ENCODE peak calls at places on chromosomes 16 and 17, in six cellular contexts. One of them, this sample, is unnamed.
A peak's percentile ranks its signal among the peaks of the same experiment; 100 is the strongest.

GRCh38 chr17:5888811-5889210 is 181.4 kb upstream of the WSCD1 start:
- DNase-seq in IMR-90: peak; percentile 2
- DNase-seq in neuronal stem cell: no peak
- DNase-seq in H1: no peak
- DNase-seq in mesendoderm: no peak
- DNase-seq in mesenchymal stem cell: no peak
- DNase-seq in this sample: no peak

GRCh38 chr17:35337364-35337763 is 36.1 kb downstream of the SLFN11 start:
- DNase-seq in mesenchymal stem cell: no peak
- DNase-seq in mesendoderm: peak; percentile 17
- DNase-seq in neuronal stem cell: no peak
- DNase-seq in IMR-90: no peak
- DNase-seq in H1: no peak
- DNase-seq in this sample: no peak

GRCh38 chr17:54891176-54891821 is 9.4 kb upstream of the TOM1L1 start:
- DNase-seq in mesenchymal stem cell: peak; percentile 72
- DNase-seq in H1: peak; percentile 52
- DNase-seq in neuronal stem cell: peak; percentile 51
- DNase-seq in IMR-90: peak; percentile 73
- DNase-seq in mesendoderm: peak; percentile 80
- DNase-seq in this sample: peak; percentile 62

GRCh38 chr16:47612711-47613110 is 151.6 kb downstream of the PHKB start:
- DNase-seq in IMR-90: peak; percentile 26
- DNase-seq in H1: no peak
- DNase-seq in mesenchymal stem cell: peak; percentile 21
- DNase-seq in neuronal stem cell: no peak
- DNase-seq in mesendoderm: no peak
- DNase-seq in this sample: no peak

GRCh38 chr17:17052462-17053221 is 10.4 kb downstream of the MPRIP start:
- DNase-seq in H1: no peak
- DNase-seq in IMR-90: no peak
- DNase-seq in mesenchymal stem cell: no peak
- DNase-seq in neuronal stem cell: no peak
- DNase-seq in mesendoderm: no peak
- DNase-seq in this sample: no peak

GRCh38 chr17:80063815-80064585 is 27.6 kb downstream of the CCDC40 start:
- DNase-seq in H1: no peak
- DNase-seq in mesenchymal stem cell: peak; percentile 95
- DNase-seq in mesendoderm: peak; percentile 25
- DNase-seq in IMR-90: peak; percentile 80
- DNase-seq in neuronal stem cell: no peak
- DNase-seq in this sample: peak; percentile 69

GRCh38 chr17:80591788-80592187 is 47.1 kb downstream of the RPTOR start:
- DNase-seq in mesendoderm: no peak
- DNase-seq in neuronal stem cell: no peak
- DNase-seq in IMR-90: no peak
- DNase-seq in mesenchymal stem cell: no peak
- DNase-seq in H1: no peak
- DNase-seq in this sample: no peak

GRCh38 chr16:46866286-46866685 is 17.9 kb upstream of the GPT2 start:
- DNase-seq in neuronal stem cell: no peak
- DNase-seq in H1: no peak
- DNase-seq in mesendoderm: no peak
- DNase-seq in IMR-90: no peak
- DNase-seq in mesenchymal stem cell: no peak
- DNase-seq in this sample: no peak

GRCh38 chr17:40323317-40323716 is 14.3 kb downstream of the RARA start:
- DNase-seq in IMR-90: no peak
- DNase-seq in mesendoderm: no peak
- DNase-seq in mesenchymal stem cell: no peak
- DNase-seq in neuronal stem cell: no peak
- DNase-seq in H1: no peak
- DNase-seq in this sample: no peak

GRCh38 chr16:69501956-69502457 is 63.8 kb upstream of the NFAT5 start:
- DNase-seq in mesendoderm: no peak
- DNase-seq in neuronal stem cell: no peak
- DNase-seq in mesenchymal stem cell: peak; percentile 17
- DNase-seq in H1: no peak
- DNase-seq in IMR-90: no peak
- DNase-seq in this sample: peak; percentile 84

GRCh38 chr16:67312450-67313118 is 14.0 kb downstream of the KCTD19 start:
- DNase-seq in neuronal stem cell: no peak
- DNase-seq in mesendoderm: no peak
- DNase-seq in H1: no peak
- DNase-seq in mesenchymal stem cell: peak; percentile 91
- DNase-seq in IMR-90: peak; percentile 58
- DNase-seq in this sample: peak; percentile 65

GRCh38 chr16:67311607-67312449 is 14.7 kb downstream of the KCTD19 start:
- DNase-seq in IMR-90: peak; percentile 100
- DNase-seq in mesendoderm: no peak
- DNase-seq in neuronal stem cell: no peak
- DNase-seq in mesenchymal stem cell: peak; percentile 100
- DNase-seq in H1: no peak
- DNase-seq in this sample: peak; percentile 96
- H3K23ac ChIP-seq in IMR-90: peak overlapping the region; percentile 55
- H3K23ac ChIP-seq in mesendoderm: no peak overlapping the region
- H3K23ac ChIP-seq in neuronal stem cell: no peak overlapping the region
- H3K23ac ChIP-seq in mesenchymal stem cell: no peak overlapping the region
- H3K23ac ChIP-seq in H1: no peak overlapping the region
- H3K23ac ChIP-seq in this sample: no peak overlapping the region

GRCh38 chr17:58338454-58338841 is 9.9 kb upstream of the TSPOAP1 start:
- DNase-seq in mesendoderm: no peak
- DNase-seq in neuronal stem cell: no peak
- DNase-seq in H1: no peak
- DNase-seq in IMR-90: no peak
- DNase-seq in mesenchymal stem cell: no peak
- DNase-seq in this sample: no peak

GRCh38 chr17:58338907-58339774 is 10.5 kb upstream of the TSPOAP1 start:
- DNase-seq in mesenchymal stem cell: peak; percentile 64
- DNase-seq in H1: peak; percentile 73
- DNase-seq in mesendoderm: peak; percentile 94
- DNase-seq in IMR-90: peak; percentile 88
- DNase-seq in neuronal stem cell: no peak
- DNase-seq in this sample: no peak

GRCh38 chr17:58340623-58340876 is 11.5 kb downstream of the SUPT4H1 start:
- DNase-seq in mesenchymal stem cell: no peak
- DNase-seq in neuronal stem cell: no peak
- DNase-seq in IMR-90: no peak
- DNase-seq in H1: no peak
- DNase-seq in mesendoderm: no peak
- DNase-seq in this sample: no peak

GRCh38 chr17:58341861-58342475 is 10.0 kb downstream of the SUPT4H1 start:
- DNase-seq in neuronal stem cell: no peak
- DNase-seq in H1: no peak
- DNase-seq in mesenchymal stem cell: no peak
- DNase-seq in mesendoderm: no peak
- DNase-seq in IMR-90: no peak
- DNase-seq in this sample: no peak

GRCh38 chr17:58339775-58340622 is 11.4 kb upstream of the TSPOAP1 start:
- DNase-seq in IMR-90: no peak
- DNase-seq in neuronal stem cell: no peak
- DNase-seq in H1: no peak
- DNase-seq in mesenchymal stem cell: no peak
- DNase-seq in mesendoderm: no peak
- DNase-seq in this sample: peak; percentile 79
- H3K4me3 ChIP-seq in IMR-90: peak overlapping the region; percentile 45
- H3K4me3 ChIP-seq in neuronal stem cell: no peak overlapping the region
- H3K4me3 ChIP-seq in H1: no peak overlapping the region
- H3K4me3 ChIP-seq in mesenchymal stem cell: no peak overlapping the region
- H3K4me3 ChIP-seq in mesendoderm: no peak overlapping the region
- H3K4me3 ChIP-seq in this sample: no peak overlapping the region

GRCh38 chr16:30893744-30894539 is at the start of gene BCL7C:
- DNase-seq in H1: peak; percentile 93
- DNase-seq in IMR-90: peak; percentile 80
- DNase-seq in neuronal stem cell: peak; percentile 92
- DNase-seq in mesenchymal stem cell: peak; percentile 88
- DNase-seq in mesendoderm: peak; percentile 94
- DNase-seq in this sample: peak; percentile 90

GRCh38 chr16:30896890-30897730 is 696 bp downstream of the CTF1 start:
- DNase-seq in H1: peak; percentile 86
- DNase-seq in neuronal stem cell: peak; percentile 90
- DNase-seq in IMR-90: peak; percentile 87
- DNase-seq in mesenchymal stem cell: peak; percentile 96
- DNase-seq in mesendoderm: peak; percentile 98
- DNase-seq in this sample: peak; percentile 90

GRCh38 chr16:30896203-30896889 is at the start of gene CTF1:
- DNase-seq in neuronal stem cell: peak; percentile 83
- DNase-seq in H1: peak; percentile 89
- DNase-seq in mesenchymal stem cell: peak; percentile 90
- DNase-seq in IMR-90: peak; percentile 89
- DNase-seq in mesendoderm: peak; percentile 94
- DNase-seq in this sample: peak; percentile 69

GRCh38 chr16:30894540-30895368 is 877 bp upstream of the BCL7C start:
- DNase-seq in mesenchymal stem cell: peak; percentile 3
- DNase-seq in mesendoderm: no peak
- DNase-seq in H1: no peak
- DNase-seq in IMR-90: no peak
- DNase-seq in neuronal stem cell: no peak
- DNase-seq in this sample: no peak

GRCh38 chr16:30895592-30896202 is 717 bp upstream of the CTF1 start:
- DNase-seq in mesenchymal stem cell: no peak
- DNase-seq in neuronal stem cell: no peak
- DNase-seq in H1: no peak
- DNase-seq in IMR-90: no peak
- DNase-seq in mesendoderm: peak; percentile 99
- DNase-seq in this sample: no peak
- H3K23ac ChIP-seq in mesenchymal stem cell: peak overlapping the region; percentile 5
- H3K23ac ChIP-seq in neuronal stem cell: peak overlapping the region; percentile 69
- H3K23ac ChIP-seq in H1: no peak overlapping the region
- H3K23ac ChIP-seq in IMR-90: peak overlapping the region; percentile 99
- H3K23ac ChIP-seq in mesendoderm: peak overlapping the region; percentile 100
- H3K23ac ChIP-seq in this sample: no peak overlapping the region

GRCh38 chr16:49836668-49837067 is 19.2 kb downstream of the ZNF423 start:
- DNase-seq in mesendoderm: no peak
- DNase-seq in H1: no peak
- DNase-seq in IMR-90: no peak
- DNase-seq in mesenchymal stem cell: no peak
- DNase-seq in neuronal stem cell: no peak
- DNase-seq in this sample: no peak

GRCh38 chr16:49836218-49836617 is 19.7 kb downstream of the ZNF423 start:
- DNase-seq in mesendoderm: no peak
- DNase-seq in H1: no peak
- DNase-seq in IMR-90: no peak
- DNase-seq in mesenchymal stem cell: no peak
- DNase-seq in neuronal stem cell: no peak
- DNase-seq in this sample: no peak

GRCh38 chr16:49834496-49835009 is 21.4 kb downstream of the ZNF423 start:
- DNase-seq in mesendoderm: peak; percentile 86
- DNase-seq in mesenchymal stem cell: peak; percentile 18
- DNase-seq in H1: peak; percentile 72
- DNase-seq in neuronal stem cell: no peak
- DNase-seq in IMR-90: no peak
- DNase-seq in this sample: no peak

GRCh38 chr16:49833796-49834195 is 22.1 kb downstream of the ZNF423 start:
- DNase-seq in H1: no peak
- DNase-seq in IMR-90: no peak
- DNase-seq in mesenchymal stem cell: no peak
- DNase-seq in neuronal stem cell: no peak
- DNase-seq in mesendoderm: no peak
- DNase-seq in this sample: no peak

DNA sequence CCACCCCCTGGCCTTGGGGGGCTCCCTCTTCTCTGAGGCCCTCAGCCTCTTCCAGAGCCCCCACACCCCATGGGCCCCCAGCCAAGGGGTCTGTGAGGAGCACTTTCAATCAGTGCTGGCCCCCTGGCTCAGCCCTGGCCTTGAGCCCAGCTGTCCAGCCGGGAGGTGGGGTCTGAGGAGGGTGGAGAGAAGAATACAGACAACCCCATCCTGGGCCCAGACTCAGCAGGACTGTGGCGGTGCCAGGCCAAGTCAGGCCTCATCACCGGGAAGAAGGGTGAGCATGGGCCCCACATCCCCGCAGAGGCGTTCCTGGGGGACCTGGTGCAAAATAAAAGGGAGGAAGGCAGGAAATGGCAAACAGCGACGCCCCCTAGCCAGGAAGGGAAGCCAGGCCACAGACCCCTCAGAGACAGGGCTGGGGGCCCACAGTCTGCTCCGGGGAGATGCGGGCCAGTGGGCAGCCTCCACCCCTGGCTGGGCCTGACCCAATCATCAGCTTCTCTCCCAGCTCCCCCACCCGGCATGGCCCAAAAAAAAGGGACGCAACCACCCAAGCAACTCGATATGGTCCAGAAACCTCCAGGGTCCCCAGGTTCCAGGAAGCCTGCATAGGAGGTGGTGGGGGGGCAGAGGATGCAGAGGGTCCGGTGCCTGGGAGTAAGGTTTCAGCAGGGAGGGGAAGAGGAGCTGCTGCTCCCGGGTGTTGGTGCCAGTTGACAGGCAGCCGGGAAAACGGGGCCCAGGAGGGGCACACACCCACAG is 20.6 kb downstream of the ZNF423 start:
- DNase-seq in IMR-90: no peak
- DNase-seq in H1: no peak
- DNase-seq in mesenchymal stem cell: no peak
- DNase-seq in mesendoderm: no peak
- DNase-seq in neuronal stem cell: no peak
- DNase-seq in this sample: no peak
- H3K4me3 ChIP-seq in IMR-90: no peak overlapping the region
- H3K4me3 ChIP-seq in H1: peak overlapping the region; percentile 14
- H3K4me3 ChIP-seq in mesenchymal stem cell: no peak overlapping the region
- H3K4me3 ChIP-seq in mesendoderm: no peak overlapping the region
- H3K4me3 ChIP-seq in neuronal stem cell: no peak overlapping the region
- H3K4me3 ChIP-seq in this sample: no peak overlapping the region

GRCh38 chr17:18314059-18314730 is 599 bp downstream of the TOP3A start:
- DNase-seq in IMR-90: peak; percentile 5
- DNase-seq in mesendoderm: no peak
- DNase-seq in neuronal stem cell: peak; percentile 23
- DNase-seq in mesenchymal stem cell: peak; percentile 46
- DNase-seq in H1: no peak
- DNase-seq in this sample: peak; percentile 55
- H3K23ac ChIP-seq in IMR-90: peak overlapping the region; percentile 73
- H3K23ac ChIP-seq in mesendoderm: peak overlapping the region; percentile 67
- H3K23ac ChIP-seq in neuronal stem cell: peak overlapping the region; percentile 86
- H3K23ac ChIP-seq in mesenchymal stem cell: peak overlapping the region; percentile 66
- H3K23ac ChIP-seq in H1: peak overlapping the region; percentile 19
- H3K23ac ChIP-seq in this sample: no peak overlapping the region

GRCh38 chr17:14209215-14209614 is 27.4 kb downstream of the CDRT15 start:
- DNase-seq in mesenchymal stem cell: no peak
- DNase-seq in IMR-90: peak; percentile 17
- DNase-seq in H1: no peak
- DNase-seq in neuronal stem cell: no peak
- DNase-seq in mesendoderm: no peak
- DNase-seq in this sample: no peak
- H3K4me3 ChIP-seq in mesenchymal stem cell: no peak overlapping the region
- H3K4me3 ChIP-seq in IMR-90: no peak overlapping the region
- H3K4me3 ChIP-seq in H1: no peak overlapping the region
- H3K4me3 ChIP-seq in neuronal stem cell: no peak overlapping the region
- H3K4me3 ChIP-seq in mesendoderm: no peak overlapping the region
- H3K4me3 ChIP-seq in this sample: no peak overlapping the region

DNA sequence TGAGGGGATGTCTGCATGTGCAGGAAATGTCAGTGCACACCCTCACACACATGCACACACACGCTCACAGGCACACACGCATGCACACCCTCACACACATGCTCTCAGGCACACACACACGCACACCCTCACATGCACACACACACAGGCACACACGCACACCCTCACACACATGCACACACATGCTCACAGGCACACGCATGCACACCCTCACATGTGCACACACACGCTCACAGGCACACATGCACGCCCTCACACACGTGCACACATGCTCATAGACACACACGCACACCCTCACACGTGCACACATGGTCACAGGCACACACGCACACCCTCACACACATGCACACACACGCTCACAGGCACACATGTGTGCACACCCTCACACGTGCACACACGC is 77.6 kb upstream of the ZNF469 start:
- DNase-seq in H1: no peak
- DNase-seq in IMR-90: no peak
- DNase-seq in mesenchymal stem cell: no peak
- DNase-seq in mesendoderm: no peak
- DNase-seq in neuronal stem cell: no peak
- DNase-seq in this sample: no peak
- H3K23ac ChIP-seq in H1: no peak overlapping the region
- H3K23ac ChIP-seq in IMR-90: peak overlapping the region; percentile 99
- H3K23ac ChIP-seq in mesenchymal stem cell: no peak overlapping the region
- H3K23ac ChIP-seq in mesendoderm: no peak overlapping the region
- H3K23ac ChIP-seq in neuronal stem cell: peak overlapping the region; percentile 65
- H3K23ac ChIP-seq in this sample: no peak overlapping the region

This sample was measured in trophoblast cell.